ENCODE peak calls at places on chromosomes 13 and 19, in nine cellular contexts. I is foreskin fibroblast, Y is neural progenitor cell, C is choroid plexus epithelial cell, S is right lobe of liver, X is lower leg skin, E is AG10803, V is bronchial epithelial cell, A is mammary epithelial cell. J is an unnamed sample.

GRCh38 chr13:21297914-21298831 is 121.7 kb downstream of the MRPL57 start:
- DNase-seq in E (peak), V (peak), Y (peak), C (peak), I (peak), A (peak), S (peak), X (peak), J (peak)

GRCh38 chr13:72677431-72677830 is 50.0 kb downstream of the MZT1 start:
- DNase-seq in S (no peak), E (no peak), Y (no peak), C (no peak), I (no peak), X (no peak), A (no peak), V (no peak), J (no peak)

GRCh38 chr13:58792854-58793253 is 1161.3 kb downstream of the PCDH17 start:
- DNase-seq in S (no peak), X (no peak), I (no peak), Y (no peak), C (no peak), A (no peak), V (no peak), E (no peak), J (no peak)

GRCh38 chr13:43346427-43346826 is 323.0 kb downstream of the DNAJC15 start:
- DNase-seq in V (no peak), C (peak), E (no peak), A (no peak), Y (no peak), X (no peak), S (no peak), I (no peak), J (no peak)

GRCh38 chr13:53848546-53848945 is 819.9 kb downstream of the OLFM4 start:
- DNase-seq in C (no peak), I (no peak), S (no peak), Y (peak), A (no peak), E (no peak), V (no peak), X (no peak), J (no peak)

GRCh38 chr19:4709440-4710280 is 14.0 kb downstream of the DPP9 start:
- DNase-seq in C (no peak), S (peak), I (no peak), V (no peak), X (no peak), Y (no peak), E (no peak), A (no peak), J (peak)

GRCh38 chr13:21320642-21321034 is 138.5 kb downstream of the ZDHHC20 start:
- DNase-seq in I (no peak), E (no peak), A (no peak), V (no peak), C (no peak), Y (no peak), X (no peak), S (no peak), J (no peak)

GRCh38 chr13:44045179-44045562 is 165.5 kb downstream of the LACC1 start:
- DNase-seq in E (no peak), V (no peak), S (no peak), A (no peak), Y (peak), X (no peak), I (no peak), C (no peak), J (no peak)

GRCh38 chr13:44894001-44894770 is 95.1 kb downstream of the NUFIP1 start:
- DNase-seq in C (no peak), E (no peak), Y (no peak), I (no peak), V (no peak), S (no peak), X (no peak), A (no peak), J (no peak)

DNA sequence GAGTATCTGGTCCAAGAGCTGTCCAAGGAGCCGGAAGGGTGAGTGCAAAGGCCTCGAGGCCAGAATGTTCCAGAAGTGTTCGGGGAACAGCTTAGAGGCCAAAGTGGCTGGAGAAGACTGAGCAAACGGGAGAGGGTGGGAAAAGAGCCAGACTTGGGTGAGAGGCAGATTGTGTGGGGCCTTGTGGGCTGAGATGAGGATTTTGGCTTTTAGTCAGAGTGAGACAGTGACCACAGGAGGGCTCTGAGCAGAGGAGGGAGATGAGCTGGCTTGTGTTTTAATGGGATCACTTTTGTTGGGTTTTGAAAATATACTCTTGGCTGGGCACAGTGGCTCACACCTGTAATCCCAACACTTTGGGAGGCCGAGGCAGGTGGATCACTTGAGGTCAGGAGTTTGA is 5.6 kb downstream of the NANOS2 start:
- DNase-seq in E (no peak), Y (no peak), A (peak), I (no peak), C (no peak), S (no peak), X (no peak), V (no peak), J (no peak)
- TF ChIP-seq CTCF in E (no peak), Y (no peak), A (no peak), I (no peak), C (no peak), S (no peak), X (no peak), V (no peak), J (no peak)

GRCh38 chr13:71290963-71291937 is 575.8 kb downstream of the DACH1 start:
- DNase-seq in S (no peak), E (peak), V (peak), C (peak), Y (no peak), A (peak), I (no peak), X (no peak), J (peak)

DNA sequence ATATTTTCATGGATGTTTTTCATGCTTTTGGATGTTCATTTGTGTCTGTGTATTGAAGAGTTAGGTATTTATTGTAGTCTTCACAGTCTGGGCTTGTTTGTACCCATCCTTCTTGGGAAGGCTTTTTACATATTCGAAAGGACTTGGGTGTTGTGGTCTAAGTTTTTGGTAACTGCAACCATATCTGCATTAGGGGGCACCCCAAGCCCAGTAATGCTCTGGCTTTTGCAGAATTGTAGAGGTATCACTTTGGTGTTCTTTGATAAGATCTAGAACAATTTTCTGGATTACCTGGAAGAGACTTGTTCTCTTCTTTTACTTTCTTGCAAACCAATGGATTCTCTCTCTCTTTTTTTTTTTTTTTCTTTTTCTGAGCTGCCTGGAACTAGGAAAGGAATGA is 581.3 kb downstream of the DACH1 start:
- DNase-seq in S (no peak), I (no peak), A (no peak), X (no peak), V (no peak), Y (peak), E (no peak), C (peak), J (peak)
- TF ChIP-seq CTCF in S (peak), I (no peak), A (no peak), X (no peak), V (no peak), Y (peak), E (no peak), C (peak), J (no peak)

DNA sequence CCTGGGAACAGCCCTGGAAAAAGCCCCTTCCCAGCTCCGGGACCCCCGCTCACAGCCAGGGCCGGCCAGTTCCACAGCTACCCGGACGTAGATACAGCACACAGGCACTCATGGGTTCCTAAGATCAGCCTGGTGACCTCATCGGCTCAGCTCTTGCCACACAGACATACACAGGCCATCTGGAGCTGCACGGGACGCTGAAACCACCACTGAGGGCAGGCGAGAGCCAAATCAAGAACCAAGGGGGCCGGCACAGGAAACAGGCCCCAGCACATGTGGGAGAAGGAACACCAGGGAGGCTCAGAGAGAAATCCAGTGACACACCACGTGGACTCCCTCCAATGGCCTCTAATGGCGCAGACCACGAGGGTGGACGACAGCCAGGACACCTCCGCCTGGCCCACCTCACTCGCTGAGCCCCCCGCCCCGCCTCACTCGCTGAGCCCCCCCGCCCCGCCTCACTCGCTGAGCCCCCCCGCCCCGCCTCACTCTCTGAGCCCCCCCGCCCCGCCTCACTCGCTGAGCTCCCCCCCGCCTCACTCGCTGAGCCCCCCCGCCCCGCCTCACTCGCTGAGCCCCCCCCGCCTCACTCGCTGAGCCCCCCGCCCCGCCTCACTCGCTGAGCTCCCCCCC is 69.7 kb upstream of the C13orf46 start:
- DNase-seq in Y (no peak), E (peak), V (no peak), A (no peak), I (peak), X (peak), S (no peak), C (peak), J (peak)
- TF ChIP-seq CTCF in Y (no peak), E (peak), V (no peak), A (no peak), I (peak), X (no peak), S (no peak), C (peak), J (no peak)

GRCh38 chr13:107678075-107678689 is 537.2 kb downstream of the LIG4 start:
- DNase-seq in C (peak), V (no peak), I (no peak), X (no peak), A (no peak), Y (peak), S (no peak), E (peak), J (no peak)
- TF ChIP-seq CTCF in C (peak), V (no peak), I (no peak), X (no peak), A (no peak), Y (peak), S (no peak), E (peak), J (no peak)

DNA sequence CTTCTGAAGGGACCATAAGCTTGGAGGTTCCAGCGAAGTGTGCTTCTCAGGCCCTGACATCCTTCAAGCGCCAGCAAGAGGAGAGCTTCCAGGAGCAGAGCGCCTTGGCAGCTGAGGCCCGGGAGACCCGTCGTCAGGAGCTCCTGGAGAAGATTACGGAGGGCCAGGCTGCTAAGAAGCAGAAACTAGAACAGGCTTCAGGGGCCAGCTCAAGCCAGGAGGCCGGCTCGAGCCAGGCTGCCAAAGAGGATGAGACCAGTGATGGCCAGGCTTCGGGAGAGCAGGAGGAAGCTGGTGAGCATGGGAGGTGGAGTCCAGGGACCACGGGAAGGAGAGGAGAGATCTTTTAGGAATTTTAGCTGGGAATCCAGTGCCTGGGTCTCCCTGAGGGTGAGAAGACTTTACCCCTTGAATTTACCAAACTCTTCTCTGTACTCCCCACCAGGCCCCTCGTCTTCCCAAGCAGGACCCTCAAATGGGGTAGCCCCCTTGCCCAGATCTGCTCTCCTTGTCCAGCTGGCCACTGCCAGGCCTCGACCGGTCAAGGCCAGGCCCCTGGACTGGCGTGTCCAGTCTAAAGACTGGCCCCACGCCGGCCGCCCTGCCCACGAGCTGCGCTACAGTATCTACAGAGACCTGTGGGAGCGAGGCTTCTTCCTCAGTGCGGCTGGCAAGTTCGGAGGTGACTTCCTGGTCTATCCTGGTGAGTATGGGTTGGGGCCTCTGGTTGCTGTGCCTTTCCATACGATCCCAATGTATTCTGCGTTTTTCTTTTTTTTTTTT is 754 bp downstream of the TSEN34 start:
- DNase-seq in X (no peak), E (no peak), I (no peak), S (peak), Y (no peak), A (no peak), C (peak), V (no peak), J (no peak)
- TF ChIP-seq CTCF in X (no peak), E (no peak), I (no peak), S (no peak), Y (no peak), A (no peak), C (no peak), V (no peak), J (no peak)

J was measured in activated CD8-positive, alpha-beta T cell treated with anti-CD3 and anti-CD28 coated beads for 36 hours.